ENCODE peak calls at places on chromosomes 11 and 22, in nine cellular contexts. C is effector memory CD8-positive, alpha-beta T cell; I is activated T-cell treated with anti-CD3 and anti-CD28 coated beads, Interleukin-2, amount 50 U/mL, for 24 hours; W is stimulated activated effector memory CD8-positive, alpha-beta T cell treated with anti-CD3 and anti-CD28 coated beads, Interleukin-12 subunit alpha, Interleukin-12 subunit beta, amount 100 ng/mL, for 72 hours; Q is heart right ventricle; X is NCI-H2081; E is astrocyte of the cerebellum; U is hippocampal formation; V is smooth muscle cell of the brain vasculature. N is an unnamed sample.

GRCh38 chr11:78564037-78564888 is 10.4 kb downstream of the NARS2 start:
- DNase-seq in W (peak; percentile 17), C (peak; percentile 61), U (no peak), E (peak; percentile 63), V (peak; percentile 69), X (peak; percentile 70), Q (no peak), I (no peak), N (no peak)

GRCh38 chr11:124823512-124824376 is 23.5 kb upstream of the MSANTD2 start:
- DNase-seq in X (no peak), I (no peak), E (no peak), W (no peak), C (no peak), U (no peak), V (no peak), Q (no peak), N (no peak)

GRCh38 chr11:64687204-64687603 is 35.8 kb downstream of the NRXN2 start:
- DNase-seq in C (no peak), E (no peak), W (no peak), Q (peak; percentile 58), X (no peak), I (no peak), V (no peak), U (peak; percentile 97), N (no peak)

GRCh38 chr11:6629892-6630631 is 10.8 kb upstream of the TPP1 start:
- DNase-seq in W (no peak), Q (no peak), C (no peak), I (no peak), U (no peak), X (no peak), E (no peak), V (no peak), N (no peak)

GRCh38 chr11:92251980-92252379 is 27.4 kb downstream of the FAT3 start:
- DNase-seq in C (no peak), V (no peak), E (no peak), X (no peak), I (no peak), Q (no peak), U (no peak), W (no peak), N (no peak)

GRCh38 chr11:72223615-72224586 is 666 bp upstream of the INPPL1 start:
- DNase-seq in W (peak; percentile 60), I (peak; percentile 77), V (peak; percentile 18), Q (peak; percentile 82), U (peak; percentile 45), C (peak; percentile 40), X (peak; percentile 60), E (peak; percentile 23), N (peak; percentile 66)

GRCh38 chr11:60985501-60985900 is 14.0 kb downstream of the CD6 start:
- DNase-seq in X (no peak), U (no peak), I (peak; percentile 49), C (no peak), V (no peak), E (no peak), Q (no peak), W (no peak), N (no peak)

GRCh38 chr22:35914665-35915476 is 113.8 kb downstream of the RBFOX2 start:
- DNase-seq in E (peak; percentile 77), Q (no peak), U (peak; percentile 74), X (peak; percentile 78), I (no peak), W (no peak), V (peak; percentile 67), C (no peak), N (peak; percentile 33)

N was measured in T1000.